ENCODE peak calls at places on chromosomes 1 and 21, in ten cellular contexts. R, B, J, V, W, A, O, F, L and T are unnamed samples.

GRCh38 chr1:212302745-212303383 is 17.7 kb downstream of the PPP2R5A start:
- DNase-seq in J (no peak), V (no peak), W (no peak), B (no peak), L (no peak), A (no peak), F (no peak), O (no peak), R (peak; percentile 86), T (no peak)

GRCh38 chr1:55445416-55445815 is 230.3 kb upstream of the USP24 start:
- DNase-seq in F (no peak), L (no peak), B (peak; percentile 12), W (no peak), R (no peak), A (no peak), V (no peak), J (no peak), O (no peak), T (no peak)

GRCh38 chr1:101164776-101165175 is 72.0 kb upstream of the S1PR1 start:
- DNase-seq in O (no peak), L (no peak), J (no peak), V (no peak), B (no peak), W (no peak), R (no peak), F (no peak), A (no peak), T (no peak)

GRCh38 chr21:45912611-45913415 is 68.8 kb upstream of the COL6A1 start:
- DNase-seq in J (no peak), W (no peak), V (no peak), R (no peak), B (no peak), O (no peak), A (no peak), L (peak; percentile 89), F (no peak), T (no peak)

GRCh38 chr1:94527447-94528031 is 14.0 kb downstream of the F3 start:
- DNase-seq in R (peak; percentile 68), J (peak; percentile 93), O (no peak), L (peak; percentile 10), B (no peak), F (no peak), A (no peak), V (no peak), W (no peak), T (no peak)

GRCh38 chr1:86854352-86854751 is 59.6 kb downstream of the SELENOF start:
- DNase-seq in W (no peak), R (no peak), J (no peak), F (no peak), O (no peak), A (no peak), B (no peak), L (no peak), V (no peak), T (no peak)

GRCh38 chr1:43671626-43672330 is 21.8 kb downstream of the KDM4A start:
- DNase-seq in R (peak; percentile 83), A (no peak), B (no peak), F (no peak), O (no peak), J (peak; percentile 60), L (no peak), V (peak; percentile 48), W (no peak), T (no peak)

GRCh38 chr1:221708987-221709386 is 32.9 kb downstream of the DUSP10 start:
- DNase-seq in V (peak; percentile 66), A (no peak), B (no peak), R (peak; percentile 85), O (peak; percentile 38), J (peak; percentile 75), W (peak; percentile 86), L (no peak), F (no peak), T (no peak)

GRCh38 chr1:906532-907420 is 16.9 kb upstream of the SAMD11 start:
- DNase-seq in R (peak; percentile 70), O (no peak), B (no peak), J (peak; percentile 70), L (no peak), A (peak; percentile 46), W (peak; percentile 80), V (no peak), F (peak; percentile 16), T (no peak)

GRCh38 chr1:56877973-56878372 is 23.4 kb downstream of the C8A start:
- DNase-seq in W (no peak), O (no peak), V (no peak), J (no peak), B (no peak), F (no peak), A (no peak), L (peak; percentile 11), R (no peak), T (no peak)

GRCh38 chr1:50977575-50978143 is 7.6 kb downstream of the CDKN2C start:
- DNase-seq in O (peak; percentile 49), A (no peak), F (peak; percentile 76), B (no peak), R (peak; percentile 51), V (no peak), W (peak; percentile 66), L (peak; percentile 54), J (no peak), T (no peak)

GRCh38 chr1:15682886-15683410 is 1.2 kb upstream of the PLEKHM2 start:
- DNase-seq in F (no peak), J (no peak), L (no peak), A (no peak), W (no peak), V (no peak), R (no peak), B (no peak), O (no peak), T (no peak)

GRCh38 chr1:15684042-15684461 is at the start of gene PLEKHM2:
- DNase-seq in O (peak; percentile 45), R (peak; percentile 40), L (peak; percentile 70), W (no peak), B (no peak), V (no peak), A (no peak), J (no peak), F (peak; percentile 58), T (no peak)

GRCh38 chr1:15683411-15684039 is 595 bp upstream of the PLEKHM2 start:
- DNase-seq in A (no peak), W (no peak), R (no peak), F (no peak), V (no peak), B (no peak), O (no peak), L (no peak), J (no peak), T (no peak)

GRCh38 chr1:15685820-15686219 is 1.7 kb downstream of the PLEKHM2 start:
- DNase-seq in F (no peak), L (no peak), R (no peak), V (no peak), A (no peak), J (peak; percentile 40), B (no peak), O (no peak), W (no peak), T (no peak)

DNA sequence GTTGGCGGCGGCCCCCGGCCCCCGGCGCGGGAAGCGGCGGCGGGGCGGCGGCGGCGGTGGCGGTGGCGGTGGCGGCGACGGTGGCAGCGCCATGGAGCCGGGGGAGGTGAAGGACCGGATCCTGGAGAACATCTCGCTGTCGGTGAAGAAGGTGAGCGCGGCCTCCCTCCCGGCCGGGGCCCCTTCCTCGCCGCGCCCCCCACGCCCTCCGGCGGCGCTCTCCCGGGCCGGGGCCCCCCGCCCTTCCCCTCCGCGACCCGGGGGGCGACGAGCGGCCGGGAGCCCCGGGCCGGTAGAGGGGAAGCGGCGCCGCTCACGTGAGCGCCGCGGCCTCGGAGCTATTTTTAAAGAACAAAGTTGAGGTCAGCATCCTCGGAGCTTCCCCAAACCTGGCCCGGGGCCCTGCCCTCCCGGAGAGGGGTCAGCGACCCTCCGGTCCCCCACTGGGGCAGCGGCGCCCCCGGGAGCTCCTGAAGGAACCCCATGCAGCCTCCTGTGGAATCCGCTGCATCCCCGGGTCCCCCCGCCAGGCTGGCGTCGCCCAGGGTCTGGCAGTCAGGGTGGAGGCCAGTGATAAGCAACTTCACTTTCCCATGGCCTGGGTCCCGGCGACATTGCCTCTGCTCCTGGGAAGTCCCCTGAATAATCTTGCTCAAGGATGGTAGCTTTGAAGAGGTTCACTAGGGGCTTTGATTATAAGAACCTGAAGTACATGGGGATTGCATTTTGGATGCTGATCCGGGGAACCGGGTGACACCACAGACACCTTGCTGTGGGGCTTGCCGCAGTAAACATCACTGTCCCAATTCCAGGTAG is 556 bp downstream of the PLEKHM2 start:
- DNase-seq in R (peak; percentile 24), L (no peak), W (no peak), A (peak; percentile 56), B (no peak), V (no peak), J (no peak), F (peak; percentile 42), O (peak; percentile 39), T (no peak)
- TF ChIP-seq CTCF in R (no peak), L (no peak), W (no peak), A (no peak), B (no peak), V (peak; percentile 14), J (no peak), F (peak; percentile 35), O (no peak), T (no peak)

GRCh38 chr1:193367863-193368262 is 181.4 kb upstream of the B3GALT2 start:
- DNase-seq in O (no peak), R (no peak), L (no peak), F (no peak), B (no peak), W (no peak), A (no peak), V (no peak), J (no peak), T (no peak)
- H3K4me3 ChIP-seq in O (no peak overlapping the region), R (no peak overlapping the region), L (no peak overlapping the region), F (no peak overlapping the region), B (peak overlapping the region; percentile 10), W (no peak overlapping the region), A (no peak overlapping the region), V (no peak overlapping the region), J (no peak overlapping the region), T (no peak overlapping the region)

DNA sequence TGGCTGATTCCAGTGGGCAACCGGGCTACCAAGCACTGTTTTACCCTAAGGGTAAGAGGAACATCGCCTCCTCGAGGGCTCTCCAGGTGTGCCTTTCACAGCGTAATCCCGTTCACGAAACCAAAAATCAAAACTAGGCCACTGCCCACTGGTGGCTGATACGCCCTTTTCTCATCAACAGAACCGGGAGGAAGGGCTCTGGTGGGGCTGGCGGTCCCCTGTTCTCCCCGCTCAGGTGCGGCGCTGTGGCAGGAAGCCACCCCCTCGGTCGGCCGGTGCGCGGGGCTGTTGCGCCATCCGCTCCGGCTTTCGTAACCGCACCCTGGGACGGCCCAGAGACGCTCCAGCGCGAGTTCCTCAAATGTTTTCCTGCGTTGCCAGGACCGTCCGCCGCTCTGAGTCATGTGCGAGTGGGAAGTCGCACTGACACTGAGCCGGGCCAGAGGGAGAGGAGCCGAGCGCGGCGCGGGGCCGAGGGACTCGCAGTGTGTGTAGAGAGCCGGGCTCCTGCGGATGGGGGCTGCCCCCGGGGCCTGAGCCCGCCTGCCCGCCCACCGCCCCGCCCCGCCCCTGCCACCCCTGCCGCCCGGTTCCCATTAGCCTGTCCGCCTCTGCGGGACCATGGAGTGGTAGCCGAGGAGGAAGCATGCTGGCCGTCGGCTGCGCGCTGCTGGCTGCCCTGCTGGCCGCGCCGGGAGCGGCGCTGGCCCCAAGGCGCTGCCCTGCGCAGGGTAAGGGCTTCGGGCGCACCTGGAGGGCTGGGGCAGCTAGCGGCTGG is at the start of gene IL6R:
- DNase-seq in F (peak; percentile 94), J (peak; percentile 90), A (peak; percentile 95), O (peak; percentile 94), B (no peak), V (peak; percentile 70), W (peak; percentile 88), R (peak; percentile 91), L (peak; percentile 75), T (peak; percentile 66)
- TF ChIP-seq CTCF in F (peak; percentile 58), J (peak; percentile 55), A (peak; percentile 68), O (peak; percentile 73), B (peak; percentile 63), V (no peak), W (peak; percentile 47), R (peak; percentile 9), L (peak; percentile 40), T (peak; percentile 51)

GRCh38 chr1:40310983-40311642 is 6.0 kb downstream of the COL9A2 start:
- DNase-seq in W (no peak), V (no peak), A (no peak), O (no peak), J (no peak), B (no peak), L (no peak), F (no peak), R (no peak), T (no peak)
- H3K4me3 ChIP-seq in W (no peak overlapping the region), V (no peak overlapping the region), A (no peak overlapping the region), O (no peak overlapping the region), J (no peak overlapping the region), B (no peak overlapping the region), L (no peak overlapping the region), F (no peak overlapping the region), R (no peak overlapping the region), T (no peak overlapping the region)